ENCODE peak calls at places on chromosomes 13 and 19, in four cellular contexts. One of them, this sample, is unnamed.
A peak's percentile ranks its signal among the peaks of the same experiment; 100 is the strongest.

GRCh38 chr13:113623491-113624234 is 34.3 kb downstream of the ATP4B start:
- DNase-seq in H9: no peak
- DNase-seq in amygdala: no peak
- DNase-seq in anterior cingulate cortex: no peak
- DNase-seq in this sample: no peak

GRCh38 chr19:29690842-29691241 is 24.2 kb downstream of the C19orf12 start:
- DNase-seq in amygdala: no peak
- DNase-seq in H9: peak; percentile 74
- DNase-seq in anterior cingulate cortex: no peak
- DNase-seq in this sample: no peak

GRCh38 chr19:50962245-50962644 is 7.1 kb downstream of the KLK6 start:
- DNase-seq in H9: no peak
- DNase-seq in amygdala: no peak
- DNase-seq in anterior cingulate cortex: no peak
- DNase-seq in this sample: no peak

GRCh38 chr19:51824603-51825002 is 29.6 kb downstream of the FPR3 start:
- DNase-seq in anterior cingulate cortex: no peak
- DNase-seq in amygdala: no peak
- DNase-seq in H9: no peak
- DNase-seq in this sample: no peak

GRCh38 chr13:113493315-113493951 is 2.9 kb upstream of the DCUN1D2 start:
- DNase-seq in anterior cingulate cortex: no peak
- DNase-seq in amygdala: no peak
- DNase-seq in H9: no peak
- DNase-seq in this sample: no peak

GRCh38 chr13:94303644-94304174 is 175.8 kb downstream of the DCT start:
- DNase-seq in amygdala: no peak
- DNase-seq in anterior cingulate cortex: no peak
- DNase-seq in H9: no peak
- DNase-seq in this sample: no peak

GRCh38 chr19:15431396-15432017 is 12.7 kb upstream of the AKAP8L start:
- DNase-seq in H9: no peak
- DNase-seq in anterior cingulate cortex: no peak
- DNase-seq in amygdala: no peak
- DNase-seq in this sample: no peak

GRCh38 chr13:48412881-48413351 is at the start of gene LPAR6:
- DNase-seq in H9: peak; percentile 38
- DNase-seq in amygdala: no peak
- DNase-seq in anterior cingulate cortex: no peak
- DNase-seq in this sample: no peak

GRCh38 chr13:80388506-80388905 is 47.6 kb upstream of the SPRY2 start:
- DNase-seq in anterior cingulate cortex: no peak
- DNase-seq in H9: no peak
- DNase-seq in amygdala: no peak
- DNase-seq in this sample: no peak

GRCh38 chr13:23433171-23434153 is at the start of gene SACS:
- DNase-seq in amygdala: no peak
- DNase-seq in H9: peak; percentile 86
- DNase-seq in anterior cingulate cortex: peak; percentile 69
- DNase-seq in this sample: no peak

GRCh38 chr19:36973844-36974195 is 57.7 kb downstream of the ZNF568 start:
- DNase-seq in amygdala: no peak
- DNase-seq in H9: no peak
- DNase-seq in anterior cingulate cortex: no peak
- DNase-seq in this sample: no peak

GRCh38 chr13:105774739-105775460 is 760.6 kb downstream of the EFNB2 start:
- DNase-seq in anterior cingulate cortex: no peak
- DNase-seq in H9: no peak
- DNase-seq in amygdala: no peak
- DNase-seq in this sample: no peak

GRCh38 chr19:1266116-1266817 is 2.9 kb upstream of the CIRBP start:
- DNase-seq in anterior cingulate cortex: peak; percentile 67
- DNase-seq in H9: peak; percentile 87
- DNase-seq in amygdala: no peak
- DNase-seq in this sample: no peak

GRCh38 chr19:20422616-20423205 is 142.9 kb downstream of the ZNF737 start:
- DNase-seq in anterior cingulate cortex: peak; percentile 40
- DNase-seq in H9: no peak
- DNase-seq in amygdala: no peak
- DNase-seq in this sample: no peak

GRCh38 chr19:46144756-46145155 is 3.3 kb upstream of the IGFL2 start:
- DNase-seq in amygdala: no peak
- DNase-seq in H9: no peak
- DNase-seq in anterior cingulate cortex: no peak
- DNase-seq in this sample: no peak

GRCh38 chr13:110109910-110110309 is 197.0 kb downstream of the COL4A1 start:
- DNase-seq in anterior cingulate cortex: peak; percentile 60
- DNase-seq in H9: peak; percentile 54
- DNase-seq in amygdala: no peak
- DNase-seq in this sample: no peak

GRCh38 chr19:46608581-46609345 is 7.6 kb downstream of the CALM3 start:
- DNase-seq in amygdala: no peak
- DNase-seq in H9: no peak
- DNase-seq in anterior cingulate cortex: no peak
- DNase-seq in this sample: no peak

This sample was measured in tibial nerve.